ENCODE peak calls at places on chromosomes 11 and 22, in ten cellular contexts. C is SK-MEL-5; H is ACHN; R is activated CD8-positive, alpha-beta memory T cell treated with anti-CD3 and anti-CD28 coated beads for 1 hour; M is neural crest cell; W is NCI-H526 treated with DMSO at 0.1 percent for 48 hours; G is NCI-H460; I is HS-27A; N is NCI-H1105 treated with DMSO at 0.1 percent for 48 hours; J is iPS-NIHi11. Z is an unnamed sample.

GRCh38 chr11:62926669-62927455 is 5.7 kb upstream of the CHRM1 start:
- DNase-seq in I (no peak), G (no peak), J (no peak), N (no peak), H (no peak), C (no peak), M (no peak), W (no peak), R (no peak), Z (no peak)

GRCh38 chr11:29200776-29201574 is 815.9 kb downstream of the KCNA4 start:
- DNase-seq in I (no peak), N (no peak), M (no peak), H (no peak), J (no peak), R (no peak), W (no peak), C (no peak), G (no peak), Z (no peak)

GRCh38 chr11:11810764-11811726 is 30.7 kb upstream of the USP47 start:
- DNase-seq in I (no peak), N (no peak), W (no peak), G (no peak), H (no peak), J (peak), M (no peak), C (no peak), R (no peak), Z (no peak)

GRCh38 chr11:18720811-18721575 is 5.0 kb downstream of the IGSF22 start:
- DNase-seq in R (peak), J (peak), H (peak), W (peak), M (peak), I (no peak), C (peak), N (peak), G (peak), Z (peak)

GRCh38 chr11:120182790-120183491 is 27.9 kb upstream of the OAF start:
- DNase-seq in W (peak), J (peak), R (no peak), N (peak), I (no peak), G (peak), C (peak), M (no peak), H (peak), Z (no peak)

GRCh38 chr11:34728609-34729008 is 107.7 kb downstream of the EHF start:
- DNase-seq in M (no peak), H (no peak), N (peak), G (no peak), I (no peak), J (no peak), R (no peak), C (no peak), W (no peak), Z (no peak)

GRCh38 chr11:64767344-64768299 is 7.8 kb upstream of the PYGM start:
- DNase-seq in N (no peak), R (no peak), I (no peak), C (peak), G (peak), M (peak), J (peak), W (peak), H (peak), Z (no peak)

GRCh38 chr11:32081901-32082300 is 9.0 kb upstream of the RCN1 start:
- DNase-seq in M (no peak), R (no peak), N (no peak), J (no peak), H (no peak), I (no peak), C (no peak), W (peak), G (no peak), Z (no peak)

GRCh38 chr11:2944953-2945756 is 15.9 kb upstream of the PHLDA2 start:
- DNase-seq in I (no peak), R (no peak), W (no peak), M (peak), H (peak), J (peak), C (no peak), N (no peak), G (no peak), Z (no peak)

GRCh38 chr22:17767236-17768065 is 6.8 kb downstream of the BID start:
- DNase-seq in H (no peak), M (no peak), G (no peak), C (no peak), W (no peak), R (no peak), I (no peak), N (no peak), J (no peak), Z (no peak)

GRCh38 chr11:62804310-62805043 is 763 bp downstream of the NXF1 start:
- DNase-seq in H (peak), J (no peak), C (no peak), M (no peak), I (no peak), W (no peak), N (no peak), G (no peak), R (no peak), Z (no peak)

GRCh38 chr11:27187075-27187847 is 146.6 kb downstream of the BBOX1 start:
- DNase-seq in N (no peak), M (no peak), W (no peak), I (no peak), H (no peak), C (no peak), G (no peak), J (no peak), R (no peak), Z (no peak)

GRCh38 chr22:39448205-39449054 is 8.4 kb upstream of the MGAT3 start:
- DNase-seq in M (no peak), I (no peak), G (no peak), W (no peak), J (no peak), N (no peak), H (no peak), R (no peak), C (no peak), Z (no peak)

GRCh38 chr11:12226093-12226492 is 115.7 kb downstream of the MICAL2 start:
- DNase-seq in N (no peak), G (no peak), J (no peak), C (no peak), R (no peak), W (no peak), H (no peak), M (no peak), I (no peak), Z (no peak)

GRCh38 chr11:108435066-108435465 is 32.3 kb downstream of the C11orf65 start:
- DNase-seq in G (no peak), R (no peak), W (no peak), I (no peak), N (no peak), C (no peak), M (no peak), H (no peak), J (no peak), Z (no peak)

GRCh38 chr22:44887941-44888366 is 121.9 kb downstream of the PHF21B start:
- DNase-seq in C (no peak), G (no peak), M (no peak), H (no peak), J (no peak), I (no peak), W (no peak), N (no peak), R (no peak), Z (no peak)

GRCh38 chr11:46977038-46977818 is 40.7 kb downstream of the CSTPP1 start:
- DNase-seq in M (peak), R (no peak), J (peak), N (no peak), H (no peak), G (no peak), C (peak), I (no peak), W (peak), Z (no peak)

GRCh38 chr22:17707526-17707925 is 66.7 kb downstream of the BID start:
- DNase-seq in N (no peak), W (no peak), J (no peak), R (no peak), I (no peak), H (peak), G (no peak), C (peak), M (no peak), Z (no peak)

GRCh38 chr11:79520086-79520485 is 79.3 kb upstream of the TENM4 start:
- DNase-seq in R (no peak), N (no peak), C (no peak), M (no peak), J (no peak), G (no peak), W (no peak), H (no peak), I (no peak), Z (no peak)

GRCh38 chr11:11569936-11570491 is 51.8 kb downstream of the GALNT18 start:
- DNase-seq in M (no peak), I (no peak), R (no peak), H (peak), N (no peak), W (no peak), J (no peak), G (no peak), C (peak), Z (no peak)

GRCh38 chr11:8867035-8867434 is 44.0 kb upstream of the AKIP1 start:
- DNase-seq in N (no peak), J (no peak), C (no peak), R (no peak), G (no peak), I (no peak), M (no peak), H (no peak), W (no peak), Z (no peak)

GRCh38 chr11:72617080-72617744 is 57.0 kb downstream of the PDE2A start:
- DNase-seq in N (no peak), H (no peak), I (no peak), G (no peak), M (no peak), R (no peak), C (no peak), W (no peak), J (no peak), Z (no peak)

GRCh38 chr22:25364736-25365241 is 145.3 kb downstream of the CRYBB2 start:
- DNase-seq in I (no peak), M (no peak), N (no peak), W (no peak), C (no peak), R (no peak), J (no peak), G (no peak), H (no peak), Z (no peak)

GRCh38 chr11:11391796-11392195 is 38.7 kb upstream of the CSNK2A3 start:
- DNase-seq in R (no peak), C (no peak), W (no peak), G (no peak), H (peak), N (no peak), I (peak), J (no peak), M (no peak), Z (no peak)

GRCh38 chr11:116918925-116919653 is 81.7 kb upstream of the APOA1 start:
- DNase-seq in W (no peak), G (no peak), H (no peak), C (no peak), R (no peak), I (no peak), M (no peak), N (no peak), J (no peak), Z (no peak)

GRCh38 chr22:35313311-35314121 is 13.8 kb downstream of the TOM1 start:
- DNase-seq in H (peak), C (no peak), W (peak), M (no peak), G (no peak), J (no peak), N (peak), I (peak), R (no peak), Z (no peak)

GRCh38 chr11:23973244-23973643 is 523.6 kb upstream of the LUZP2 start:
- DNase-seq in G (no peak), C (no peak), H (no peak), R (no peak), W (no peak), I (no peak), M (no peak), J (no peak), N (no peak), Z (no peak)

GRCh38 chr11:1402355-1402754 is 12.6 kb downstream of the BRSK2 start:
- DNase-seq in H (no peak), J (no peak), I (no peak), N (no peak), M (no peak), G (no peak), W (no peak), R (no peak), C (no peak), Z (no peak)

GRCh38 chr11:34897171-34897870 is 18.9 kb downstream of the APIP start:
- DNase-seq in H (no peak), N (no peak), W (no peak), G (no peak), J (no peak), C (no peak), I (no peak), R (no peak), M (no peak), Z (no peak)

GRCh38 chr22:23179381-23180294 is 671 bp upstream of the BCR start:
- DNase-seq in I (no peak), W (no peak), G (no peak), R (no peak), M (no peak), N (no peak), C (no peak), H (no peak), J (no peak), Z (no peak)

GRCh38 chr11:17343907-17344306 is 7.7 kb upstream of the NCR3LG1 start:
- DNase-seq in C (no peak), J (no peak), H (peak), R (no peak), N (no peak), M (no peak), I (no peak), W (no peak), G (no peak), Z (no peak)

GRCh38 chr11:34318111-34319037 is 39.4 kb downstream of the ABTB2 start:
- DNase-seq in C (no peak), H (peak), N (no peak), J (no peak), I (no peak), M (no peak), W (no peak), R (no peak), G (no peak), Z (no peak)

GRCh38 chr11:116541460-116541859 is 231.3 kb downstream of the BUD13 start:
- DNase-seq in W (no peak), G (no peak), M (no peak), C (no peak), H (no peak), I (no peak), N (no peak), R (no peak), J (no peak), Z (no peak)

GRCh38 chr11:71235719-71236118 is 16.7 kb downstream of the SHANK2 start:
- DNase-seq in W (no peak), C (no peak), G (no peak), J (no peak), R (no peak), H (no peak), I (no peak), M (no peak), N (no peak), Z (no peak)

GRCh38 chr11:34223021-34223813 is 117.8 kb downstream of the NAT10 start:
- DNase-seq in I (no peak), J (no peak), R (no peak), G (no peak), C (peak), H (no peak), W (peak), M (no peak), N (no peak), Z (no peak)

GRCh38 chr11:95732930-95733602 is 56.5 kb downstream of the FAM76B start:
- DNase-seq in R (no peak), W (no peak), G (no peak), H (no peak), J (no peak), M (no peak), C (no peak), I (no peak), N (no peak), Z (no peak)

GRCh38 chr11:57485217-57486007 is 25.1 kb downstream of the RTN4RL2 start:
- DNase-seq in I (no peak), H (no peak), R (no peak), J (no peak), N (no peak), W (no peak), G (no peak), C (no peak), M (no peak), Z (no peak)

GRCh38 chr22:17303840-17304779 is 65.2 kb upstream of the CECR2 start:
- DNase-seq in R (no peak), J (no peak), I (no peak), N (no peak), G (no peak), H (no peak), C (peak), M (no peak), W (no peak), Z (no peak)

GRCh38 chr11:96074551-96075309 is 150.8 kb upstream of the MTMR2 start:
- DNase-seq in N (no peak), J (no peak), C (no peak), M (no peak), R (no peak), W (no peak), H (peak), G (no peak), I (no peak), Z (no peak)

GRCh38 chr11:35288311-35288710 is 131.0 kb downstream of the SLC1A2 start:
- DNase-seq in W (no peak), M (no peak), N (no peak), G (no peak), I (no peak), J (no peak), C (no peak), H (no peak), R (no peak), Z (no peak)